ENCODE peak calls at places on chromosomes 6 and 20, in ten cellular contexts. One of them, this sample, is unnamed.

GRCh38 chr6:3847521-3847920 is 1.7 kb upstream of the FAM50B start:
- DNase-seq in psoas muscle: no peak
- DNase-seq in heart left ventricle: no peak
- DNase-seq in heart right ventricle: no peak
- DNase-seq in left lung: no peak
- DNase-seq in MM.1S: no peak
- DNase-seq in uterus: no peak
- DNase-seq in lung: no peak
- DNase-seq in tibial artery: no peak
- DNase-seq in lower lobe of right lung: no peak
- DNase-seq in this sample: no peak

GRCh38 chr20:13492001-13492480 is 146.7 kb downstream of the TASP1 start:
- DNase-seq in psoas muscle: no peak
- DNase-seq in heart left ventricle: no peak
- DNase-seq in heart right ventricle: no peak
- DNase-seq in left lung: no peak
- DNase-seq in MM.1S: no peak
- DNase-seq in uterus: peak
- DNase-seq in lung: peak
- DNase-seq in tibial artery: peak
- DNase-seq in lower lobe of right lung: no peak
- DNase-seq in this sample: peak

GRCh38 chr6:12656841-12657435 is 59.6 kb upstream of the PHACTR1 start:
- DNase-seq in psoas muscle: no peak
- DNase-seq in heart left ventricle: no peak
- DNase-seq in heart right ventricle: no peak
- DNase-seq in left lung: no peak
- DNase-seq in MM.1S: no peak
- DNase-seq in uterus: no peak
- DNase-seq in lung: no peak
- DNase-seq in tibial artery: no peak
- DNase-seq in lower lobe of right lung: no peak
- DNase-seq in this sample: no peak

GRCh38 chr20:40860487-40860902 is 168.1 kb upstream of the TOP1 start:
- DNase-seq in psoas muscle: no peak
- DNase-seq in heart left ventricle: no peak
- DNase-seq in heart right ventricle: no peak
- DNase-seq in left lung: peak
- DNase-seq in MM.1S: no peak
- DNase-seq in uterus: no peak
- DNase-seq in lung: no peak
- DNase-seq in tibial artery: no peak
- DNase-seq in lower lobe of right lung: no peak
- DNase-seq in this sample: no peak

GRCh38 chr6:149393002-149393679 is 6.9 kb upstream of the SUMO4 start:
- DNase-seq in psoas muscle: no peak
- DNase-seq in heart left ventricle: no peak
- DNase-seq in heart right ventricle: no peak
- DNase-seq in left lung: no peak
- DNase-seq in MM.1S: no peak
- DNase-seq in uterus: no peak
- DNase-seq in lung: no peak
- DNase-seq in tibial artery: no peak
- DNase-seq in lower lobe of right lung: no peak
- DNase-seq in this sample: no peak

GRCh38 chr6:21593927-21594421 is 423 bp downstream of the SOX4 start:
- DNase-seq in psoas muscle: no peak
- DNase-seq in heart left ventricle: no peak
- DNase-seq in heart right ventricle: no peak
- DNase-seq in left lung: no peak
- DNase-seq in MM.1S: peak
- DNase-seq in uterus: peak
- DNase-seq in lung: no peak
- DNase-seq in tibial artery: no peak
- DNase-seq in lower lobe of right lung: no peak
- DNase-seq in this sample: no peak

GRCh38 chr6:130848945-130849344 is 21.7 kb downstream of the SMLR1 start:
- DNase-seq in psoas muscle: no peak
- DNase-seq in heart left ventricle: no peak
- DNase-seq in heart right ventricle: no peak
- DNase-seq in left lung: no peak
- DNase-seq in MM.1S: peak
- DNase-seq in uterus: no peak
- DNase-seq in lung: no peak
- DNase-seq in tibial artery: no peak
- DNase-seq in lower lobe of right lung: no peak
- DNase-seq in this sample: no peak

GRCh38 chr20:325043-325888 is at the start of gene SOX12:
- DNase-seq in psoas muscle: peak
- DNase-seq in heart left ventricle: peak
- DNase-seq in heart right ventricle: peak
- DNase-seq in left lung: peak
- DNase-seq in MM.1S: peak
- DNase-seq in uterus: peak
- DNase-seq in lung: peak
- DNase-seq in tibial artery: peak
- DNase-seq in lower lobe of right lung: peak
- DNase-seq in this sample: peak

DNA sequence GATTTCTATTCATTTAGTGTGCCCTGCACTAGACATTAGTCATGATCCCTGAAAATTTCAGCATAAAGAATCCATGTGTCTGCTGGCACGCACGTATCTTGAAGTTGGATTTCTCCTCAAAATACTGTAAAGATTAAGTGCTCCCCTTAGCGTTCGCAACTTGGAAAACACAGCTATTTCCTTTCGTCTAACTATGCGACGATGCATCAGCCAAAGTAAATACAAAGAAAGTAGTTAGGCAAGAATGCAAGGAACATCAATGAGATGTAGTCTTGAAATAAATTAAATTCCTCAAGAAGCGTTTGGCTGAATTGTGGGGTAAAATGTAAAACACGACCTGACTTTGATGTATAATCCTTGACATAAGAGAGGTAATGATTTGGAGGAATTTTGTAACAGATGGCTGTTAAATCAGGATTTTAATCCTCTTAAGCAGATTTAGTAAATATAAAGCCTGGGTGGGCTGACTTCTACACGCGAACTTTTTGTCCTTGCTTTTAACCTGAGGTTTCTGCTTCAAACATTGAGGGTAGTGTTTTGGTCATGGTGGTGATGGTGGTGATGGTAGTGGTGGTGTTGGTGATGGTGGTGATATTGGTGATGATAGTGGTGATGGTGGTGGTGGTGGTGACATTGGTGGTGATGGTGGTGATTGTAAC is 88.2 kb downstream of the FOXF2 start:
- DNase-seq in psoas muscle: no peak
- DNase-seq in heart left ventricle: no peak
- DNase-seq in heart right ventricle: no peak
- DNase-seq in left lung: no peak
- DNase-seq in MM.1S: no peak
- DNase-seq in uterus: no peak
- DNase-seq in lung: no peak
- DNase-seq in tibial artery: no peak
- DNase-seq in lower lobe of right lung: no peak
- DNase-seq in this sample: no peak
- TF ChIP-seq CTCF in psoas muscle: no peak
- TF ChIP-seq CTCF in heart left ventricle: no peak
- TF ChIP-seq CTCF in heart right ventricle: no peak
- TF ChIP-seq CTCF in left lung: no peak
- TF ChIP-seq CTCF in MM.1S: no peak
- TF ChIP-seq CTCF in uterus: no peak
- TF ChIP-seq CTCF in lung: no peak
- TF ChIP-seq CTCF in tibial artery: no peak
- TF ChIP-seq CTCF in lower lobe of right lung: no peak
- TF ChIP-seq CTCF in this sample: no peak

DNA sequence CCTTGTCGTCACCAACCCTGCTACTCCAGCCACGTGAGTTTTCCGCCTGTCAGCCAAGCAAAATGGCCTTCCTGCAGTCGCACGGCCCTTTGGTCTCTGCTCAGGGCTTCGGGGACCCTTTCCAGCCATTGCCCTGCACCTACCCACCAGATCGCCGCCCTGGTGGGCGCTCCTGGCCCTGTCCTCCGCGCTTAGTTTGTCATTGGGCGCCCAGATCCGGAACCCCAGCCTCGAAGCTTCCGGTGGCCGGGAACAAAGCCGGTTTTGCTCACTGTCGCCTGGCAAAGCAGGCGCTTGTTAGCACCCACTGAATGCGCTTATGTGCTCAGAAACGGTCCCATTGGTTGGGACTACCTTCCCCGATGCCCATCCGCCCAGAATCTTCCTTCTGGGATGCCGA is 536 bp downstream of the ZFP57 start:
- DNase-seq in psoas muscle: no peak
- DNase-seq in heart left ventricle: no peak
- DNase-seq in heart right ventricle: no peak
- DNase-seq in left lung: no peak
- DNase-seq in MM.1S: no peak
- DNase-seq in uterus: no peak
- DNase-seq in lung: no peak
- DNase-seq in tibial artery: no peak
- DNase-seq in lower lobe of right lung: no peak
- DNase-seq in this sample: no peak
- H3K27ac ChIP-seq in psoas muscle: no peak
- H3K27ac ChIP-seq in heart left ventricle: no peak
- H3K27ac ChIP-seq in heart right ventricle: peak
- H3K27ac ChIP-seq in left lung: no peak
- H3K27ac ChIP-seq in MM.1S: no peak
- H3K27ac ChIP-seq in uterus: no peak
- H3K27ac ChIP-seq in lung: no peak
- H3K27ac ChIP-seq in tibial artery: no peak
- H3K27ac ChIP-seq in lower lobe of right lung: no peak
- H3K27ac ChIP-seq in this sample: no peak

DNA sequence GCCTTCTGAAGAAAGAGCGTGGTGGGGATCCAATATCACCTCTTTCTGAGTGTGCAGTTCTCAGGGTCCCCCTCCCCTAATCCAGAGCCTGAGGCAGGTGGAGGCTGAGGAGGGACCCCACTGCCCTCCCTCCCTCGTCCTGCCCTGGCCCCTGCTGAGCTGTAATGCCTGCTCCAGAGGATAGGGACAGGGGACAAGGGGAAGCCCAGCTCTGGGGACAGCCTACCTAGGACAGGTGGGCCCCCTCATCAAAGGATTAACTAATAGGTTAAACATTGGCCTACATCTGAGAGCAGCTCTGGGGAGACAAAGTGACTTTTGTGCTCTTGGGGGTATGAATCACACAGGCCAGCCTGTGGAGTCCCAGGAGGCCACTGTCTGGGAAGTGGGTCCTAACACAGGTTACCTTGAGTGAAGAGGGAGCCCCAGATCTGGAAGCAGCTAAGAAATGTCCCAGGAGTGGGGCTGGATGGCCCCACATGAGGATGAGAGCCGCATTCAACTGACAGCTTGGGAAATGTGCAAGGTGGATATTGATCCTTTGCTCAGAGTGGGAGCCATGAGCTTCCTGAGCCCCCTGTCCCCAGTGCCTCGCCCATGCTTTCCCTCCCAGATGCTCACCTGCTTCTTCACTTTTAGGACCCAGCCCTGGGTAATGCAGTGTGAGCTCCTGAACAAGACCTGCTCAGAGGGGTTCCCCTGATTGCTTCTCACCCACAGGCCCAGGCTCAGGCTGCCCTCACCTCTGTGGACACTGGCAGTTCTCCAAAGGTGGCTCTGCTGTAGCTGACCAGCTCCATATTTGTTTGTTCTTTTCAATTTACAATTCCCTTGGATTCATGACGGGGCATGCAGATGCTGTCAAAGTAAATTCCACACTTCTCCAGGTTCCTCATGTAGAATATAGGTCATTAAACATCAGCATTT is 17.8 kb upstream of the CST9L start:
- DNase-seq in psoas muscle: no peak
- DNase-seq in heart left ventricle: no peak
- DNase-seq in heart right ventricle: no peak
- DNase-seq in left lung: no peak
- DNase-seq in MM.1S: no peak
- DNase-seq in uterus: no peak
- DNase-seq in lung: no peak
- DNase-seq in tibial artery: peak
- DNase-seq in lower lobe of right lung: no peak
- DNase-seq in this sample: peak
- H3K4me3 ChIP-seq in psoas muscle: no peak
- H3K4me3 ChIP-seq in heart left ventricle: no peak
- H3K4me3 ChIP-seq in heart right ventricle: no peak
- H3K4me3 ChIP-seq in left lung: no peak
- H3K4me3 ChIP-seq in MM.1S: no peak
- H3K4me3 ChIP-seq in uterus: no peak
- H3K4me3 ChIP-seq in lung: no peak
- H3K4me3 ChIP-seq in tibial artery: no peak
- H3K4me3 ChIP-seq in lower lobe of right lung: no peak
- H3K4me3 ChIP-seq in this sample: no peak

GRCh38 chr6:52167272-52167671 is 18.9 kb upstream of the IL17A start:
- DNase-seq in psoas muscle: no peak
- DNase-seq in heart left ventricle: no peak
- DNase-seq in heart right ventricle: no peak
- DNase-seq in left lung: no peak
- DNase-seq in MM.1S: no peak
- DNase-seq in uterus: no peak
- DNase-seq in lung: no peak
- DNase-seq in tibial artery: no peak
- DNase-seq in lower lobe of right lung: no peak
- DNase-seq in this sample: no peak

GRCh38 chr6:52161689-52162438 is 24.3 kb upstream of the IL17A start:
- DNase-seq in psoas muscle: no peak
- DNase-seq in heart left ventricle: no peak
- DNase-seq in heart right ventricle: no peak
- DNase-seq in left lung: no peak
- DNase-seq in MM.1S: no peak
- DNase-seq in uterus: no peak
- DNase-seq in lung: no peak
- DNase-seq in tibial artery: no peak
- DNase-seq in lower lobe of right lung: no peak
- DNase-seq in this sample: no peak

GRCh38 chr6:52164319-52165094 is 21.7 kb upstream of the IL17A start:
- DNase-seq in psoas muscle: no peak
- DNase-seq in heart left ventricle: no peak
- DNase-seq in heart right ventricle: no peak
- DNase-seq in left lung: no peak
- DNase-seq in MM.1S: no peak
- DNase-seq in uterus: no peak
- DNase-seq in lung: no peak
- DNase-seq in tibial artery: no peak
- DNase-seq in lower lobe of right lung: no peak
- DNase-seq in this sample: no peak

GRCh38 chr6:52160468-52161104 is 25.6 kb upstream of the IL17A start:
- DNase-seq in psoas muscle: no peak
- DNase-seq in heart left ventricle: no peak
- DNase-seq in heart right ventricle: no peak
- DNase-seq in left lung: no peak
- DNase-seq in MM.1S: no peak
- DNase-seq in uterus: no peak
- DNase-seq in lung: no peak
- DNase-seq in tibial artery: no peak
- DNase-seq in lower lobe of right lung: no peak
- DNase-seq in this sample: no peak

DNA sequence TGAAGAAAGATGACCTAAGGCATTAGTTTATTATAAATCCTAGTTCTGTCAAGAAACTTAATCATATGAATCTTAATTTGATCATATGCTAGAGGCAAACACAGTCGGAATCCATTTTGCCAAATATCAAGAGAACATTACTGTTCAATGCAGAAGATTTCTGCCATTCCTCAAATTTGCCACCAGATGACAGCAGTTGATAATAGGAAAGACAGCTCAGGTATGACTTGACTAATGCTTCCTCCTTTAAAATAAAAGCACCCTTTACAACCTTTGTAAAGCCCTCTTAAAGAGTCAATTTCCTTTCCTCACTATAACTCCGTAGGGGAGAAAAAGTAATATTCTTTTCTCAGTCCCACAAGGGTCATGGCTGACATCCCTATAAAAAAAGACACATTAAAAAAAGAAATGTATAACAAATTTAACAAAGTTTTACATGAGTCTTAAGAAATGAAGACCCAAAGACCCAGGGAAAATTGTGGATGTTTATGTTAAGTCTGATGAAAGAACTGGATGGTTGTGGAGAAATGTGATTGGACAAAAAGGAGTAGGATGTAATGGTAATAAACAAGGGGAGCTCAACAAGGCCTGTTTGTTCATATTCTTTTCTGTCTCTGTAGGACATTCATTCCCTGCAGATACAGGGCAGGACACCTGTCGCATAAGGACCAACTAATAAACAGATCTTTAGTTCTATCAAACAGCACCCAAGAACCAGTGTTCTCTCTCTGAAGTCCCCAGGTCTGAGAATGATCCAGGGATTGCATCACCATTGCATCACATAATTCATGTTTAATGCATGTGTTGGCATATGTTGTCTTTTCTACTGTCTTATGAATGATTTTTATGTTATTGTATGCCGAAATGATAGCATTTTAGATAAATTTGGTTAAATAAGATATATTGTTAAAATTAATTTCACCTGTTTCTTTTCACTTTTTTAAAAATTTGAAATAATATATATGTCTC is 23.0 kb upstream of the IL17A start:
- DNase-seq in psoas muscle: no peak
- DNase-seq in heart left ventricle: no peak
- DNase-seq in heart right ventricle: no peak
- DNase-seq in left lung: no peak
- DNase-seq in MM.1S: peak
- DNase-seq in uterus: no peak
- DNase-seq in lung: no peak
- DNase-seq in tibial artery: no peak
- DNase-seq in lower lobe of right lung: no peak
- DNase-seq in this sample: no peak
- TF ChIP-seq CTCF in psoas muscle: peak
- TF ChIP-seq CTCF in heart left ventricle: peak
- TF ChIP-seq CTCF in heart right ventricle: peak
- TF ChIP-seq CTCF in left lung: peak
- TF ChIP-seq CTCF in MM.1S: peak
- TF ChIP-seq CTCF in uterus: no peak
- TF ChIP-seq CTCF in lung: peak
- TF ChIP-seq CTCF in tibial artery: peak
- TF ChIP-seq CTCF in lower lobe of right lung: peak
- TF ChIP-seq CTCF in this sample: no peak